ENCODE peak calls at places on chromosomes 5 and 9, in four cellular contexts. One of them, this sample, is unnamed.

GRCh38 chr5:55187370-55187769 is 14.4 kb upstream of the CDC20B start:
- DNase-seq in K562: no peak
- DNase-seq in GM12878: no peak
- DNase-seq in IMR-90: no peak
- DNase-seq in this sample: no peak

GRCh38 chr5:154449786-154450185 is 4.0 kb downstream of the SAP30L start:
- DNase-seq in IMR-90: peak; percentile 54
- DNase-seq in GM12878: no peak
- DNase-seq in K562: no peak
- DNase-seq in this sample: no peak

GRCh38 chr5:131679911-131680310 is 44.9 kb upstream of the RAPGEF6 start:
- DNase-seq in GM12878: no peak
- DNase-seq in K562: no peak
- DNase-seq in IMR-90: peak; percentile 75
- DNase-seq in this sample: no peak

GRCh38 chr9:18474778-18475177 is 825 bp downstream of the ADAMTSL1 start:
- DNase-seq in GM12878: no peak
- DNase-seq in IMR-90: peak; percentile 72
- DNase-seq in K562: no peak
- DNase-seq in this sample: no peak

GRCh38 chr9:15182003-15182695 is 124.9 kb downstream of the TTC39B start:
- DNase-seq in GM12878: no peak
- DNase-seq in IMR-90: no peak
- DNase-seq in K562: no peak
- DNase-seq in this sample: no peak

GRCh38 chr5:181052526-181052927 is 12.5 kb downstream of the BTNL9 start:
- DNase-seq in GM12878: no peak
- DNase-seq in K562: no peak
- DNase-seq in IMR-90: no peak
- DNase-seq in this sample: no peak

GRCh38 chr9:33737811-33738606 is 57.4 kb upstream of the PRSS3 start:
- DNase-seq in GM12878: no peak
- DNase-seq in K562: peak; percentile 16
- DNase-seq in IMR-90: peak; percentile 62
- DNase-seq in this sample: peak; percentile 81

GRCh38 chr5:144191998-144192397 is 21.3 kb downstream of the KCTD16 start:
- DNase-seq in IMR-90: peak; percentile 87
- DNase-seq in GM12878: peak; percentile 73
- DNase-seq in K562: peak; percentile 16
- DNase-seq in this sample: peak; percentile 91

GRCh38 chr5:164481270-164481669 is 975.9 kb downstream of the MAT2B start:
- DNase-seq in K562: no peak
- DNase-seq in IMR-90: no peak
- DNase-seq in GM12878: no peak
- DNase-seq in this sample: no peak

DNA sequence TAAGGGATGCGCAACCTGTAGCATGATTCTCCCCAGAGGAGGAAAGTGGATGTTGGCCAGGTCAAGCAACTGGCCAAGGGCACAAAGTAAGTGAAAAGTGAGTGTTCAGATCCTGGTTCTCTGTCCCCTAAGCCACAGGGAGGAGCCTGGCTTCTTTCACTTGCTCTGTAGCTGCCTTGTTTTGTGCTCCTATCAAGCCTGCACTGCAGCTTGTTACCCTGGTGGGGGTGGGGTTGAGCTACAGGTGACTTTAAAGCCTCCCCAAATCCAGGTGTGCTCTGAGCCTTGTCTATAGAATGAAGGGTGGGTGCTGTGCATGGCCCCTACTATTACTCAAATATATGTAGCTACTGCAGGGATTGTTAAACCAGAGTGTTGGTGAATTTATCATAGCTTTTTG is 32.9 kb downstream of the RALGPS1 start:
- DNase-seq in GM12878: no peak
- DNase-seq in K562: no peak
- DNase-seq in IMR-90: no peak
- DNase-seq in this sample: no peak
- TF ChIP-seq ELK1 in GM12878: no peak
- TF ChIP-seq ELK1 in K562: no peak
- TF ChIP-seq ELK1 in IMR-90: no peak
- TF ChIP-seq ELK1 in this sample: no peak

DNA sequence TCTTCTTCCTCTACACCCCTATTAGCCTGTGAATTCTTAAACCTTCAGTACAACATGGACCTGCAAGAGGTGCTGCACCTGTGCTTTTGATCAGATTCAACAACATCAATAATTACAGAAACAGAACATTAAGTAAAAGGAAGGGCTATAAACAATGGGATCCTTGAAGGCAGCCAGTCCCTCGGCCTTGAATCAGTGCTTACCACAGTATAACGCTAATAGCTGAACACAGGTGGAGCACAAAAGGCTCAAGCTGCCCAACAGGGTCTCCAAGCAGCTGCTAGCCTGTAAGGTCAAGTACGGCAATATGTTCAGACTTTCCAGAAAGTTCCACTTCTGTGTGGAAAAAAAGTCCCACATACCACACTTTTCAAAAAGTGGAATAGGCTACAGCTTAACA is 61.9 kb upstream of the ITGA1 start:
- DNase-seq in GM12878: no peak
- DNase-seq in IMR-90: no peak
- DNase-seq in K562: no peak
- DNase-seq in this sample: no peak
- TF ChIP-seq ELK1 in GM12878: no peak
- TF ChIP-seq ELK1 in IMR-90: no peak
- TF ChIP-seq ELK1 in K562: no peak
- TF ChIP-seq ELK1 in this sample: no peak

DNA sequence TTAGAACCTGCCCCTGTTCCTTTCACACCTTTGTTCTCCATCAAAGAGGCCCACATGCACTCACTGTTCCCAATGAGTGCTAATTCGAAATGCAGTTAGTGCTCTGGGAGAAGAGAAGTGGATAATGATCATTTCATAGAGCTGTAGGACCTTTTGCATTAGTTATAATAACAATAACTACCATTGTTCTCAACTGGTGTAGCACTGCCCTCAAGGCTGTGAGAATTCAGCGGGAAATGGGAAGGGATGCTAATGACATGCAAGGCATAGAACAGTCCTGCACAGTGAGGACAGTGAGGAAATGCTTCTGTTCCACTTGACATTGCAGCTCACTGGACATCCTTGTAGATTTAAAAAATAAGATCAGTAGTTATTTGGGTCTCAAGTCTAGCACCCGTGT is 187.4 kb downstream of the FBXL7 start:
- DNase-seq in IMR-90: no peak
- DNase-seq in GM12878: no peak
- DNase-seq in K562: no peak
- DNase-seq in this sample: no peak
- TF ChIP-seq ELK1 in IMR-90: no peak
- TF ChIP-seq ELK1 in GM12878: no peak
- TF ChIP-seq ELK1 in K562: no peak
- TF ChIP-seq ELK1 in this sample: no peak

DNA sequence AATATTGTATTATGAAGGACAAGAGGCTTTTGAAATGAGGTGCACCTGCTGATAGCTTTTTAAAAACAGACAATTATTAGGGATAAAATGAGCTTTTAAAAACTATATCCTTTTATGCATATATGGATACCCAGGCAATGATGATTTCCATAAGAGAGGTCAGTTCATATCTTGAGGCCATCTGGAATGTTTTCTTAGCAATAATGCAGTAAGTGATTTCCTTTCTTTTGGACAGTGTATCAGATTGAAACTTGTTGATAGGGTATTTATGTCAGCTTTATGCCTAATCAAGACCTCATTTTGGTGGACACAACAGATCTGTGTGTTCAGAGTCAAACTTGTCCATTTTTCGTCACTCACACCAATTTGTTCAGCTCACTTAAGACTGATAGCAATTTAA is 413.5 kb upstream of the WWC1 start:
- DNase-seq in K562: no peak
- DNase-seq in GM12878: no peak
- DNase-seq in IMR-90: no peak
- DNase-seq in this sample: no peak
- TF ChIP-seq ELK1 in K562: no peak
- TF ChIP-seq ELK1 in GM12878: no peak
- TF ChIP-seq ELK1 in IMR-90: no peak
- TF ChIP-seq ELK1 in this sample: no peak

DNA sequence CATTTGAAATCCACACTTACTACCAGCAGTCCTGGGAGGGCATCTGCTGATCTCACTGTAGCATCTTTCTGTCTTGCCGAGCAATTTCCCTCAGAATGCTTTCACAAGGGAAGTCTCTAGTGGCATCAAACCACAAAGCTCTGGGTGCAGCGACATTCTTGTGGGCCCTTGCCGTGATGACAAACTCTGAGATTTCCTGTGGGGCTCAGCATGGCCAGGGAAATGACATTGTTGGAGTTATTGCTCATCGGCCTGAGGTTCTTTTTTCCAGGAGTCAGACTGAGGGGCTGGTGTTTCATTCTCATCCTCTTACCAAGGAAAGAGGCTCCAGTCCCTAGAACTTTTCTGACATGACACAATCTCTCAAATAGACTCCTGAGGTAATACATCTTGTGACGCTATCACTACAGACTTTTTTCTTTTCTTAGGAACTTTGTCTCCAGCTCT is 51.4 kb downstream of the PFDN1 start:
- DNase-seq in GM12878: peak; percentile 61
- DNase-seq in IMR-90: peak; percentile 94
- DNase-seq in K562: no peak
- DNase-seq in this sample: peak; percentile 36
- TF ChIP-seq ELK1 in GM12878: no peak
- TF ChIP-seq ELK1 in IMR-90: no peak
- TF ChIP-seq ELK1 in K562: no peak
- TF ChIP-seq ELK1 in this sample: no peak

DNA sequence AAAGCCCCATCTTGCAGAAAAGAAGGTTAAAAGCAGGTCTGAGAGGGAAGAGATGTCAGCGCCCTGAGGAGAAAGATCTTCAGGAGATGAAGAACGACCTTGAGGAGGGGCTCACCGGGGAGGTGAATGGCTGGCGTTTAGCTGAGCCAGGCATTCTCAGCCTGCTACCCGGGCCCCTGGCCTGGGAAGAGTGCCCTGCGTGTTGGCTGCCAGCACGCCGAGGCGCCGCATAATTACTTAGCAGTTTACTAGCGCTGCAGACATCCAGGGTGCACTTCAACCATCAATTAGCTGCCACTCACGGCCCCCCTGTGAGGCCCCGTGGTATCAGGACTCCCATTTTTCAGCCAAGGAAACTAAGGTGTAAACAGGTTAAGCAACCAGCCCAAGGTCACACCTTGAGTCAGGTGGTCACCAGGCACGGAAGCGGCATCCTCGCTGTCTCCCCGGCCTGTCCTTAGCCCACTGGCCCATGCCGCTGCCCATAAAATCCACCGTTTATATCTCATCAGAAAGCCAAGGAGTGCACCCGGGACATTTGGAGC is 551.9 kb downstream of the BNC2 start:
- DNase-seq in K562: no peak
- DNase-seq in IMR-90: no peak
- DNase-seq in GM12878: no peak
- DNase-seq in this sample: no peak
- TF ChIP-seq ELK1 in K562: no peak
- TF ChIP-seq ELK1 in IMR-90: no peak
- TF ChIP-seq ELK1 in GM12878: no peak
- TF ChIP-seq ELK1 in this sample: no peak

This sample was measured in A549.